ENCODE peak calls at places on chromosomes 3 and 15, in eight cellular contexts. L, H, A, T, W, P, Q and F are unnamed samples.
A peak's percentile ranks its signal among the peaks of the same experiment; 100 is the strongest.

GRCh38 chr3:113339616-113340244 is 101.6 kb downstream of the CFAP44 start:
- DNase-seq in W (no peak), H (peak; percentile 9), T (no peak), P (no peak), A (no peak), L (no peak), Q (no peak), F (no peak)

GRCh38 chr3:49222002-49222401 is 50.6 kb downstream of the KLHDC8B start:
- DNase-seq in H (no peak), T (no peak), P (no peak), L (no peak), Q (no peak), W (no peak), A (no peak), F (peak; percentile 47)

GRCh38 chr3:23312866-23313265 is 109.7 kb downstream of the UBE2E2 start:
- DNase-seq in H (peak; percentile 80), A (no peak), P (no peak), Q (no peak), T (no peak), L (no peak), W (peak; percentile 24), F (no peak)

GRCh38 chr3:29291262-29291981 is 10.6 kb downstream of the RBMS3 start:
- DNase-seq in T (no peak), H (no peak), P (no peak), L (no peak), A (no peak), W (no peak), Q (no peak), F (no peak)

GRCh38 chr3:122676759-122677158 is 3.9 kb upstream of the PARP14 start:
- DNase-seq in P (peak; percentile 18), A (no peak), L (no peak), W (peak; percentile 32), H (peak; percentile 80), Q (no peak), T (no peak), F (no peak)

GRCh38 chr3:70247955-70248354 is 64.5 kb downstream of the MDFIC2 start:
- DNase-seq in L (no peak), W (no peak), P (no peak), A (no peak), T (no peak), H (peak; percentile 34), Q (no peak), F (no peak)

GRCh38 chr3:31895471-31895870 is 85.6 kb downstream of the OSBPL10 start:
- DNase-seq in W (no peak), L (no peak), T (no peak), A (no peak), P (peak; percentile 25), Q (no peak), H (no peak), F (no peak)

GRCh38 chr15:65512807-65513416 is 4.6 kb downstream of the DPP8 start:
- DNase-seq in Q (no peak), H (peak; percentile 25), W (no peak), A (no peak), T (no peak), L (no peak), P (peak; percentile 62), F (no peak)

GRCh38 chr3:128794788-128795649 is 69.0 kb downstream of the RAB7A start:
- DNase-seq in L (peak; percentile 48), P (no peak), T (peak; percentile 46), W (peak; percentile 64), A (peak; percentile 45), H (peak; percentile 79), Q (no peak), F (no peak)

GRCh38 chr3:66812741-66813140 is 185.4 kb upstream of the KBTBD8 start:
- DNase-seq in T (no peak), W (no peak), P (no peak), L (no peak), A (no peak), H (no peak), Q (no peak), F (no peak)

GRCh38 chr3:45218578-45219390 is 7.3 kb downstream of the TMEM158 start:
- DNase-seq in H (peak; percentile 65), W (peak; percentile 59), A (no peak), L (no peak), P (no peak), T (no peak), Q (peak; percentile 30), F (peak; percentile 23)

GRCh38 chr3:134291300-134292254 is 40.9 kb upstream of the RYK start:
- DNase-seq in Q (peak; percentile 75), P (no peak), A (no peak), T (no peak), H (peak; percentile 96), L (no peak), W (peak; percentile 43), F (peak; percentile 86)

GRCh38 chr3:33006081-33006480 is 54.6 kb downstream of the CCR4 start:
- DNase-seq in A (no peak), Q (no peak), T (no peak), P (no peak), H (no peak), W (no peak), L (no peak), F (no peak)

GRCh38 chr3:4478226-4478625 is 11.2 kb upstream of the SUMF1 start:
- DNase-seq in L (no peak), H (no peak), W (no peak), A (no peak), T (no peak), Q (no peak), P (no peak), F (no peak)

GRCh38 chr3:42118762-42119361 is 27.7 kb downstream of the TRAK1 start:
- DNase-seq in H (peak; percentile 72), A (no peak), W (peak; percentile 52), Q (no peak), P (no peak), L (peak; percentile 56), T (peak; percentile 47), F (no peak)

GRCh38 chr15:69474291-69474690 is 21.7 kb downstream of the RPLP1 start:
- DNase-seq in P (no peak), L (no peak), W (peak; percentile 58), H (peak; percentile 19), A (no peak), T (no peak), Q (no peak), F (no peak)

GRCh38 chr3:188881954-188882641 is 289.7 kb upstream of the TPRG1 start:
- DNase-seq in H (peak; percentile 93), T (peak; percentile 79), P (peak; percentile 80), L (no peak), Q (no peak), A (no peak), W (peak; percentile 29), F (peak; percentile 18)

GRCh38 chr3:185319801-185320200 is 43.1 kb upstream of the MAP3K13 start:
- DNase-seq in H (no peak), Q (no peak), P (no peak), L (no peak), T (no peak), A (no peak), W (no peak), F (no peak)

GRCh38 chr15:71440479-71441071 is 325.3 kb downstream of the THSD4 start:
- DNase-seq in Q (no peak), A (no peak), W (no peak), H (peak; percentile 87), L (no peak), P (peak; percentile 51), T (peak; percentile 68), F (peak; percentile 56)

DNA sequence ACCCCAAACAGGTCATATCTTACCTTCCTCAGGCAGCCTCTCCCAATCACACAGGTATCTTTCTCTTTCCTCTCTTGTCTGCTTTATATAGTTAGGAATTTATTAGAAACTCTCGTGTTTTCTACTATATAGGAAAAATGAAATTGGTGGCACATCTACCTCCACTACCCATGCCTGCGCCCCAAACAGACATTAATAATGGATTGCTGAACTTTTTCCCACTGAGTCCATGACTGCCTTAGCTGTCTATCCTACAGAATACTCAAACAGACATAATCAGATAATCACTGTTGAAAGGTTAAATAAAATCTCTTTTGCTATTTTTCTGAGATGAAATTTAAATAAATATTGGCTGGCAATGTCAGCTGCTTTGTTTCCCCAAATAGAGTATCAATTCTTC is 55.8 kb upstream of the SLC6A11 start:
- DNase-seq in H (no peak), W (no peak), T (no peak), A (no peak), Q (no peak), P (no peak), L (no peak), F (no peak)
- TF ChIP-seq CTCF in H (no peak), W (no peak), T (no peak), A (no peak), Q (no peak), P (no peak), L (no peak), F (no peak)

DNA sequence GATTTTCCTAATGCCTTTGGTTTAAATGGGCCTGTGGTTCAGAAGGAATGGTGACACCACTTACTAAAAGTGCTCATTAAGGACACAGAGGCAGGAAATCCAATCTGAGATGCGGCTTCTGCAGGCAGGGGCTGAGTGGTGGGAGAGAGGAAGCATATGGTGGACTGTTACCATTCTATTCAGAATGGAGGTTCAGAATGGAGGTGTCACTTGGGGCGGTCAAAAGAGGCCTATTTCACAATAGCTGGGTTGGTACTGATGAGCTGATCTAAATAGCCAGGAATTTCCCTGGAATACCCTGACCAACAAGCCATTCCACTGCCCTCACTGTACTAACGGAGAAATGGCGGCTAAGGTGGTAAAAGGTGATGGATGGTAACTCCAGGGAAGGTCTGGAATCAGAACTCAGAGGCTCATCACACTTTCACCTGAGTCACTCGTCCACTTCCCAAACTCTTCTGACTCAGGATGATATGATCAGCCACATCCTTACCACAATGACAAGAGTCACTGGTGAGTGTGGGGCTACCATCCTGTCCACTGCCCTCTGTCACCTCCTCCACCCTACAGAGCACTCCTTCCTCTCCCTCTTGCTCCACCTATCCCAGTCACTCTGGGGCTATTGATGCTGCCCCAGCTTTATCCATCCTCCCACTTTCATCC is 15.7 kb downstream of the RFT1 start:
- DNase-seq in P (no peak), T (no peak), H (no peak), Q (no peak), L (no peak), A (no peak), W (no peak), F (no peak)
- H3K4me3 ChIP-seq in P (no peak overlapping the region), T (no peak overlapping the region), H (no peak overlapping the region), Q (no peak overlapping the region), L (no peak overlapping the region), A (no peak overlapping the region), W (no peak overlapping the region), F (no peak overlapping the region)

DNA sequence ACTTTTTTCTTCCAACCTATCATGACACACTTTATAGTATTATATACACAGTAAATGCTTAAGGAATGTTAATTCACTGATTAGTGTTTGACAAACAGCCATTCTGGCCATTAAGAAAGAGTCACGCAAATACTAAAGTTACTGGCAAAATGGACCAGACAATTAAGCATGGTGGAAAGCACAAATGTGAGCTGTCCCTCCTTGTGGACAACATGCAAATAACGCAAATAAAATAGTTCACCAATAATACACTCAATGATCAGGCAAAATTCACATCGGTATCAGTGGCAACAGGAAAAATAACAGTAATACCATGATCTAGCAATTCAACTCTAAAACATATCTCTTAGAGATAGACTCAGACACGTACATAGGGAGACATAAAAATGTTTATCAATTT is 71.7 kb downstream of the NEDD4 start:
- DNase-seq in Q (no peak), H (no peak), T (no peak), A (no peak), P (no peak), W (no peak), L (no peak), F (no peak)
- TF ChIP-seq CTCF in Q (no peak), H (no peak), T (no peak), A (no peak), P (no peak), W (peak; percentile 21), L (no peak), F (no peak)

GRCh38 chr15:39888809-39889208 is 31.3 kb downstream of the GPR176 start:
- DNase-seq in L (no peak), T (no peak), W (no peak), H (no peak), P (no peak), Q (no peak), A (no peak), F (no peak)
- H3K4me3 ChIP-seq in L (no peak overlapping the region), T (no peak overlapping the region), W (no peak overlapping the region), H (no peak overlapping the region), P (no peak overlapping the region), Q (no peak overlapping the region), A (no peak overlapping the region), F (no peak overlapping the region)